ENCODE peak calls at places on chromosomes 4 and X, in ten cellular contexts. One of them, this sample, is unnamed.

GRCh38 chr4:169070071-169070894 is 60.2 kb upstream of the CBR4 start:
- DNase-seq in cardiac fibroblast: peak
- DNase-seq in SK-N-SH: no peak
- DNase-seq in HL-60: no peak
- DNase-seq in Caco-2: peak
- DNase-seq in PC-3: peak
- DNase-seq in lower lobe of right lung: no peak
- DNase-seq in ascending aorta: no peak
- DNase-seq in kidney epithelial cell: peak
- DNase-seq in HCT116: peak
- DNase-seq in this sample: no peak

GRCh38 chr4:131499139-131499873 is 1649.8 kb upstream of the PCDH10 start:
- DNase-seq in Caco-2: no peak
- DNase-seq in ascending aorta: no peak
- DNase-seq in SK-N-SH: no peak
- DNase-seq in HL-60: no peak
- DNase-seq in kidney epithelial cell: peak
- DNase-seq in lower lobe of right lung: no peak
- DNase-seq in cardiac fibroblast: peak
- DNase-seq in PC-3: peak
- DNase-seq in HCT116: no peak
- DNase-seq in this sample: no peak

GRCh38 chrX:77493677-77494553 is 46.7 kb downstream of the FGF16 start:
- DNase-seq in Caco-2: peak
- DNase-seq in ascending aorta: no peak
- DNase-seq in cardiac fibroblast: peak
- DNase-seq in HCT116: no peak
- DNase-seq in PC-3: peak
- DNase-seq in HL-60: no peak
- DNase-seq in lower lobe of right lung: no peak
- DNase-seq in kidney epithelial cell: peak
- DNase-seq in SK-N-SH: no peak
- DNase-seq in this sample: no peak

GRCh38 chrX:148309413-148309812 is 191.0 kb upstream of the AFF2 start:
- DNase-seq in ascending aorta: no peak
- DNase-seq in cardiac fibroblast: no peak
- DNase-seq in SK-N-SH: no peak
- DNase-seq in kidney epithelial cell: no peak
- DNase-seq in Caco-2: no peak
- DNase-seq in lower lobe of right lung: no peak
- DNase-seq in HCT116: no peak
- DNase-seq in PC-3: no peak
- DNase-seq in HL-60: no peak
- DNase-seq in this sample: no peak

GRCh38 chrX:13377537-13377936 is 57.7 kb upstream of the ATXN3L start:
- DNase-seq in ascending aorta: no peak
- DNase-seq in PC-3: no peak
- DNase-seq in lower lobe of right lung: no peak
- DNase-seq in HCT116: no peak
- DNase-seq in kidney epithelial cell: no peak
- DNase-seq in SK-N-SH: peak
- DNase-seq in HL-60: no peak
- DNase-seq in Caco-2: no peak
- DNase-seq in cardiac fibroblast: peak
- DNase-seq in this sample: no peak

GRCh38 chr4:8238515-8239053 is 31.0 kb upstream of the HTRA3 start:
- DNase-seq in HCT116: no peak
- DNase-seq in SK-N-SH: peak
- DNase-seq in cardiac fibroblast: no peak
- DNase-seq in lower lobe of right lung: peak
- DNase-seq in HL-60: no peak
- DNase-seq in kidney epithelial cell: no peak
- DNase-seq in PC-3: peak
- DNase-seq in Caco-2: peak
- DNase-seq in ascending aorta: no peak
- DNase-seq in this sample: no peak

GRCh38 chr4:8675383-8675782 is 82.8 kb downstream of the CPZ start:
- DNase-seq in PC-3: peak
- DNase-seq in Caco-2: peak
- DNase-seq in ascending aorta: no peak
- DNase-seq in lower lobe of right lung: no peak
- DNase-seq in HCT116: no peak
- DNase-seq in cardiac fibroblast: peak
- DNase-seq in HL-60: no peak
- DNase-seq in SK-N-SH: no peak
- DNase-seq in kidney epithelial cell: no peak
- DNase-seq in this sample: no peak

GRCh38 chr4:141571368-141571767 is 65.0 kb upstream of the IL15 start:
- DNase-seq in ascending aorta: no peak
- DNase-seq in lower lobe of right lung: no peak
- DNase-seq in cardiac fibroblast: peak
- DNase-seq in Caco-2: no peak
- DNase-seq in kidney epithelial cell: no peak
- DNase-seq in PC-3: peak
- DNase-seq in HCT116: no peak
- DNase-seq in SK-N-SH: no peak
- DNase-seq in HL-60: no peak
- DNase-seq in this sample: no peak

GRCh38 chr4:11182586-11183357 is 245.9 kb downstream of the HS3ST1 start:
- DNase-seq in HCT116: no peak
- DNase-seq in Caco-2: no peak
- DNase-seq in lower lobe of right lung: no peak
- DNase-seq in kidney epithelial cell: no peak
- DNase-seq in ascending aorta: no peak
- DNase-seq in cardiac fibroblast: no peak
- DNase-seq in HL-60: no peak
- DNase-seq in SK-N-SH: no peak
- DNase-seq in PC-3: peak
- DNase-seq in this sample: no peak

GRCh38 chrX:53685711-53686110 is 808 bp downstream of the HUWE1 start:
- DNase-seq in HL-60: no peak
- DNase-seq in cardiac fibroblast: peak
- DNase-seq in ascending aorta: no peak
- DNase-seq in Caco-2: no peak
- DNase-seq in lower lobe of right lung: no peak
- DNase-seq in kidney epithelial cell: no peak
- DNase-seq in PC-3: peak
- DNase-seq in HCT116: no peak
- DNase-seq in SK-N-SH: no peak
- DNase-seq in this sample: no peak

GRCh38 chr4:110211007-110211769 is 12.8 kb upstream of the ELOVL6 start:
- DNase-seq in SK-N-SH: peak
- DNase-seq in HCT116: no peak
- DNase-seq in lower lobe of right lung: no peak
- DNase-seq in PC-3: peak
- DNase-seq in HL-60: no peak
- DNase-seq in cardiac fibroblast: peak
- DNase-seq in ascending aorta: no peak
- DNase-seq in Caco-2: peak
- DNase-seq in kidney epithelial cell: no peak
- DNase-seq in this sample: no peak

DNA sequence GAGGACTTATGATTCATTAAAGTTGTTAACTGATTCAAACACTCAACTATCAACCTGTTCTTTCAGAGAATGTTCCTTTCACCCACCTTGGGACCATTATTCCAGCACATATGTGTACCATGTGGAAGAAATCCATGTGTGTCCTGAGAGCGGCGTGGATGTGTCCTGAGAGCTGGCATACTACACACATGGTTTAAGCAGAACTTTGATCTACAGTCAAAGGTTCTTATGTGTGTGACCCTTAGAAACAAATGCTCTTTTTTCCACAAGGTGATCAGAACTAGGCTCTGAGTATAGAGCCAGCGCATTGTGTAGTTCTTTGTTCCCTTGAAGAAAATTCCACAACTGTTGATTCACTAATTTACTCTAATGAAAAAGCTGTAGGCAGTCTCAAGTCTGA is 332.0 kb downstream of the NR3C2 start:
- DNase-seq in Caco-2: no peak
- DNase-seq in ascending aorta: no peak
- DNase-seq in lower lobe of right lung: no peak
- DNase-seq in kidney epithelial cell: no peak
- DNase-seq in HCT116: no peak
- DNase-seq in cardiac fibroblast: no peak
- DNase-seq in SK-N-SH: no peak
- DNase-seq in PC-3: no peak
- DNase-seq in HL-60: no peak
- DNase-seq in this sample: no peak
- TF ChIP-seq CTCF in Caco-2: no peak
- TF ChIP-seq CTCF in ascending aorta: no peak
- TF ChIP-seq CTCF in lower lobe of right lung: no peak
- TF ChIP-seq CTCF in kidney epithelial cell: no peak
- TF ChIP-seq CTCF in HCT116: no peak
- TF ChIP-seq CTCF in cardiac fibroblast: no peak
- TF ChIP-seq CTCF in SK-N-SH: no peak
- TF ChIP-seq CTCF in PC-3: no peak
- TF ChIP-seq CTCF in HL-60: no peak
- TF ChIP-seq CTCF in this sample: no peak

DNA sequence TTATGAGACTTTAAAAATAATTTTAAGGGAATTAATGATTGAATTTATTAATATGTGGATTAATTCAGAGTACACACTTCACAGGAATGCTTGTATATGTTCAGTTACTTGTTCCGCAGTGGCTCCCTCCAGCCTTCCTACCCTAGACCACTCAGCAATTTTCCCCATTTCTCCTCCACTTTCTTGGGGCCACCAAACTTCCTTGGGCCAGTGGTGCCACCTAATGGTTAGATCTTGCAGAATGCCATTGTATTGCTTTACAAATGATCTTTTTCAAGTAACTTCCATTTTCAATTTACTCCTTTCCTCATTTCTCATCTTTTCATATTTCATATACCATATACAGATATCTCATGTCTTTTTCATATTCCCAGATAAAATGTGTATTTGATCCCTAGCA is 3.6 kb upstream of the RNF175 start:
- DNase-seq in PC-3: peak
- DNase-seq in HL-60: no peak
- DNase-seq in Caco-2: no peak
- DNase-seq in kidney epithelial cell: no peak
- DNase-seq in HCT116: no peak
- DNase-seq in cardiac fibroblast: no peak
- DNase-seq in ascending aorta: no peak
- DNase-seq in lower lobe of right lung: no peak
- DNase-seq in SK-N-SH: no peak
- DNase-seq in this sample: no peak
- TF ChIP-seq CTCF in PC-3: peak
- TF ChIP-seq CTCF in HL-60: no peak
- TF ChIP-seq CTCF in Caco-2: no peak
- TF ChIP-seq CTCF in kidney epithelial cell: peak
- TF ChIP-seq CTCF in HCT116: peak
- TF ChIP-seq CTCF in cardiac fibroblast: peak
- TF ChIP-seq CTCF in ascending aorta: no peak
- TF ChIP-seq CTCF in lower lobe of right lung: peak
- TF ChIP-seq CTCF in SK-N-SH: peak
- TF ChIP-seq CTCF in this sample: no peak

DNA sequence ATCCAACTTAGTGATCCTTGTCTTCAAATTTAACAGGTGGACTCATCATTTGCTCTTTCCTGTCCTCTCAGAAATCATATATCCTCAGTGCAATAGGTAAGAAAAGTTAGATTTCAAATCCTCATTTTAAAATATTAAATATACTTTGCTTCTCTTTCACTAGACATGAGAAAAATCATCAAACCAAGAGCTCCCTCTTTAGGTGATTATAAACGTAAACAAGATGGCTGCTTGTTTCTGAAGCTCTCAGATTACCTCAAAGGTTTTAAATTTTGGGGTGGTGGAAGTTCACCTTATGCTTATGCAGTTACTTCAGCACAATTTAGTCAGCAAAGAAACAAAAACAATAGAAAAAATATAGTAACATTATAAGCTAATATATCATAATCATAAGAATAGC is 27.3 kb downstream of the CSN3 start:
- DNase-seq in Caco-2: peak
- DNase-seq in cardiac fibroblast: no peak
- DNase-seq in lower lobe of right lung: no peak
- DNase-seq in ascending aorta: no peak
- DNase-seq in kidney epithelial cell: no peak
- DNase-seq in HL-60: no peak
- DNase-seq in PC-3: peak
- DNase-seq in HCT116: peak
- DNase-seq in SK-N-SH: peak
- DNase-seq in this sample: no peak
- TF ChIP-seq CTCF in Caco-2: peak
- TF ChIP-seq CTCF in cardiac fibroblast: no peak
- TF ChIP-seq CTCF in lower lobe of right lung: peak
- TF ChIP-seq CTCF in ascending aorta: no peak
- TF ChIP-seq CTCF in kidney epithelial cell: peak
- TF ChIP-seq CTCF in HL-60: no peak
- TF ChIP-seq CTCF in PC-3: peak
- TF ChIP-seq CTCF in HCT116: peak
- TF ChIP-seq CTCF in SK-N-SH: peak
- TF ChIP-seq CTCF in this sample: no peak

GRCh38 chr4:20074450-20074849 is 177.3 kb upstream of the SLIT2 start:
- DNase-seq in SK-N-SH: no peak
- DNase-seq in kidney epithelial cell: no peak
- DNase-seq in HL-60: no peak
- DNase-seq in ascending aorta: no peak
- DNase-seq in cardiac fibroblast: no peak
- DNase-seq in Caco-2: peak
- DNase-seq in lower lobe of right lung: no peak
- DNase-seq in PC-3: peak
- DNase-seq in HCT116: no peak
- DNase-seq in this sample: no peak

GRCh38 chr4:20078644-20079043 is 173.1 kb upstream of the SLIT2 start:
- DNase-seq in PC-3: no peak
- DNase-seq in HL-60: no peak
- DNase-seq in SK-N-SH: no peak
- DNase-seq in lower lobe of right lung: no peak
- DNase-seq in Caco-2: no peak
- DNase-seq in HCT116: no peak
- DNase-seq in kidney epithelial cell: no peak
- DNase-seq in cardiac fibroblast: no peak
- DNase-seq in ascending aorta: no peak
- DNase-seq in this sample: no peak

GRCh38 chr4:20075479-20075878 is 176.2 kb upstream of the SLIT2 start:
- DNase-seq in cardiac fibroblast: no peak
- DNase-seq in ascending aorta: no peak
- DNase-seq in lower lobe of right lung: no peak
- DNase-seq in kidney epithelial cell: no peak
- DNase-seq in Caco-2: no peak
- DNase-seq in SK-N-SH: no peak
- DNase-seq in PC-3: peak
- DNase-seq in HL-60: no peak
- DNase-seq in HCT116: no peak
- DNase-seq in this sample: no peak
- TF ChIP-seq CTCF in cardiac fibroblast: no peak
- TF ChIP-seq CTCF in ascending aorta: no peak
- TF ChIP-seq CTCF in lower lobe of right lung: no peak
- TF ChIP-seq CTCF in kidney epithelial cell: no peak
- TF ChIP-seq CTCF in Caco-2: no peak
- TF ChIP-seq CTCF in SK-N-SH: peak
- TF ChIP-seq CTCF in PC-3: peak
- TF ChIP-seq CTCF in HL-60: no peak
- TF ChIP-seq CTCF in HCT116: no peak
- TF ChIP-seq CTCF in this sample: no peak